ENCODE peak calls at places on chromosomes 2 and 18, in six cellular contexts. One of them, this sample, is unnamed. For H3K36me3, the result is how much of the 10 kb centered on the place peaks cover.

GRCh38 chr2:215590353-215590752 is 154.5 kb upstream of the FN1 start:
- DNase-seq in mesenchymal stem cell: peak
- DNase-seq in IMR-90: peak
- DNase-seq in neuronal stem cell: no peak
- DNase-seq in H1: no peak
- DNase-seq in mesendoderm: no peak
- DNase-seq in this sample: no peak

GRCh38 chr2:240611601-240612210 is 13.6 kb upstream of the GPR35 start:
- DNase-seq in mesenchymal stem cell: no peak
- DNase-seq in IMR-90: no peak
- DNase-seq in neuronal stem cell: no peak
- DNase-seq in H1: no peak
- DNase-seq in mesendoderm: no peak
- DNase-seq in this sample: no peak

GRCh38 chr2:75290600-75291140 is 91.3 kb upstream of the TACR1 start:
- DNase-seq in mesenchymal stem cell: peak
- DNase-seq in IMR-90: peak
- DNase-seq in neuronal stem cell: no peak
- DNase-seq in H1: no peak
- DNase-seq in mesendoderm: peak
- DNase-seq in this sample: no peak

GRCh38 chr18:9708882-9709877 is 1.1 kb downstream of the RAB31 start:
- DNase-seq in mesenchymal stem cell: peak
- DNase-seq in IMR-90: no peak
- DNase-seq in neuronal stem cell: no peak
- DNase-seq in H1: no peak
- DNase-seq in mesendoderm: peak
- DNase-seq in this sample: peak

GRCh38 chr2:65300772-65301711 is 73.4 kb downstream of the ACTR2 start:
- DNase-seq in mesenchymal stem cell: peak
- DNase-seq in IMR-90: peak
- DNase-seq in neuronal stem cell: no peak
- DNase-seq in H1: no peak
- DNase-seq in mesendoderm: peak
- DNase-seq in this sample: peak

GRCh38 chr18:45197526-45197970 is 417.7 kb upstream of the SLC14A2 start:
- DNase-seq in mesenchymal stem cell: peak
- DNase-seq in IMR-90: peak
- DNase-seq in neuronal stem cell: no peak
- DNase-seq in H1: no peak
- DNase-seq in mesendoderm: no peak
- DNase-seq in this sample: no peak

GRCh38 chr18:35616664-35617423 is 35.3 kb downstream of the GALNT1 start:
- DNase-seq in mesenchymal stem cell: peak
- DNase-seq in IMR-90: peak
- DNase-seq in neuronal stem cell: no peak
- DNase-seq in H1: no peak
- DNase-seq in mesendoderm: peak
- DNase-seq in this sample: peak

GRCh38 chr2:31140151-31140550 is 1.9 kb upstream of the GALNT14 start:
- DNase-seq in mesenchymal stem cell: no peak
- DNase-seq in IMR-90: no peak
- DNase-seq in neuronal stem cell: no peak
- DNase-seq in H1: no peak
- DNase-seq in mesendoderm: no peak
- DNase-seq in this sample: peak

GRCh38 chr18:40939636-40940035 is 1015.4 kb upstream of the PIK3C3 start:
- DNase-seq in mesenchymal stem cell: no peak
- DNase-seq in IMR-90: no peak
- DNase-seq in neuronal stem cell: no peak
- DNase-seq in H1: no peak
- DNase-seq in mesendoderm: no peak
- DNase-seq in this sample: no peak

GRCh38 chr2:28048341-28048740 is 157.8 kb downstream of the BABAM2 start:
- DNase-seq in mesenchymal stem cell: no peak
- DNase-seq in IMR-90: peak
- DNase-seq in neuronal stem cell: no peak
- DNase-seq in H1: no peak
- DNase-seq in mesendoderm: no peak
- DNase-seq in this sample: no peak

GRCh38 chr18:43692291-43692690 is 415.0 kb upstream of the SYT4 start:
- DNase-seq in mesenchymal stem cell: peak
- DNase-seq in IMR-90: peak
- DNase-seq in neuronal stem cell: no peak
- DNase-seq in H1: no peak
- DNase-seq in mesendoderm: peak
- DNase-seq in this sample: peak

GRCh38 chr2:96839288-96839874 is 4.4 kb downstream of the ANKRD23 start:
- DNase-seq in mesenchymal stem cell: no peak
- DNase-seq in IMR-90: no peak
- DNase-seq in neuronal stem cell: no peak
- DNase-seq in H1: peak
- DNase-seq in mesendoderm: no peak
- DNase-seq in this sample: no peak

GRCh38 chr18:26227051-26227672 is 917 bp downstream of the TAF4B start:
- DNase-seq in mesenchymal stem cell: peak
- DNase-seq in IMR-90: no peak
- DNase-seq in neuronal stem cell: no peak
- DNase-seq in H1: no peak
- DNase-seq in mesendoderm: peak
- DNase-seq in this sample: peak

GRCh38 chr2:44649426-44649825 is 287.7 kb downstream of the CAMKMT start:
- DNase-seq in mesenchymal stem cell: no peak
- DNase-seq in IMR-90: no peak
- DNase-seq in neuronal stem cell: no peak
- DNase-seq in H1: no peak
- DNase-seq in mesendoderm: no peak
- DNase-seq in this sample: no peak

GRCh38 chr18:41905786-41906527 is 49.1 kb upstream of the PIK3C3 start:
- DNase-seq in mesenchymal stem cell: peak
- DNase-seq in IMR-90: no peak
- DNase-seq in neuronal stem cell: no peak
- DNase-seq in H1: no peak
- DNase-seq in mesendoderm: peak
- DNase-seq in this sample: no peak

GRCh38 chr2:112480540-112481049 is 1.4 kb upstream of the TTL start:
- DNase-seq in mesenchymal stem cell: no peak
- DNase-seq in IMR-90: no peak
- DNase-seq in neuronal stem cell: no peak
- DNase-seq in H1: no peak
- DNase-seq in mesendoderm: peak
- DNase-seq in this sample: peak

GRCh38 chr2:127508621-127509034 is 17.7 kb downstream of the IWS1 start:
- DNase-seq in mesenchymal stem cell: peak
- DNase-seq in IMR-90: peak
- DNase-seq in neuronal stem cell: no peak
- DNase-seq in H1: no peak
- DNase-seq in mesendoderm: no peak
- DNase-seq in this sample: peak

GRCh38 chr2:8316356-8316755 is 365.5 kb upstream of the ID2 start:
- DNase-seq in mesenchymal stem cell: no peak
- DNase-seq in IMR-90: no peak
- DNase-seq in neuronal stem cell: no peak
- DNase-seq in H1: peak
- DNase-seq in mesendoderm: no peak
- DNase-seq in this sample: no peak

GRCh38 chr2:225326969-225327368 is 72.5 kb upstream of the NYAP2 start:
- DNase-seq in mesenchymal stem cell: peak
- DNase-seq in IMR-90: no peak
- DNase-seq in neuronal stem cell: no peak
- DNase-seq in H1: no peak
- DNase-seq in mesendoderm: peak
- DNase-seq in this sample: no peak

GRCh38 chr2:42754021-42754775 is 9.7 kb downstream of the OXER1 start:
- DNase-seq in mesenchymal stem cell: no peak
- DNase-seq in IMR-90: peak
- DNase-seq in neuronal stem cell: no peak
- DNase-seq in H1: no peak
- DNase-seq in mesendoderm: no peak
- DNase-seq in this sample: no peak

GRCh38 chr2:210502997-210503621 is 26.6 kb upstream of the LANCL1 start:
- DNase-seq in mesenchymal stem cell: peak
- DNase-seq in IMR-90: peak
- DNase-seq in neuronal stem cell: peak
- DNase-seq in H1: peak
- DNase-seq in mesendoderm: peak
- DNase-seq in this sample: peak

GRCh38 chr2:148614024-148614331 is 30.6 kb upstream of the EPC2 start:
- DNase-seq in mesenchymal stem cell: no peak
- DNase-seq in IMR-90: no peak
- DNase-seq in neuronal stem cell: peak
- DNase-seq in H1: peak
- DNase-seq in mesendoderm: peak
- DNase-seq in this sample: peak

GRCh38 chr2:130241041-130241707 is 42.9 kb upstream of the TUBA3E start:
- DNase-seq in mesenchymal stem cell: peak
- DNase-seq in IMR-90: peak
- DNase-seq in neuronal stem cell: no peak
- DNase-seq in H1: no peak
- DNase-seq in mesendoderm: peak
- DNase-seq in this sample: peak

GRCh38 chr2:163834841-163835240 is 99.0 kb upstream of the FIGN start:
- DNase-seq in mesenchymal stem cell: no peak
- DNase-seq in IMR-90: no peak
- DNase-seq in neuronal stem cell: no peak
- DNase-seq in H1: no peak
- DNase-seq in mesendoderm: no peak
- DNase-seq in this sample: peak

GRCh38 chr2:102399499-102400141 is 23.3 kb upstream of the IL18RAP start:
- DNase-seq in mesenchymal stem cell: no peak
- DNase-seq in IMR-90: no peak
- DNase-seq in neuronal stem cell: no peak
- DNase-seq in H1: no peak
- DNase-seq in mesendoderm: no peak
- DNase-seq in this sample: no peak

GRCh38 chr2:18178736-18179349 is 300.4 kb downstream of the KCNS3 start:
- DNase-seq in mesenchymal stem cell: peak
- DNase-seq in IMR-90: peak
- DNase-seq in neuronal stem cell: peak
- DNase-seq in H1: peak
- DNase-seq in mesendoderm: peak
- DNase-seq in this sample: peak

GRCh38 chr18:26536032-26536431 is 12.3 kb downstream of the KCTD1 start:
- DNase-seq in mesenchymal stem cell: no peak
- DNase-seq in IMR-90: no peak
- DNase-seq in neuronal stem cell: no peak
- DNase-seq in H1: no peak
- DNase-seq in mesendoderm: peak
- DNase-seq in this sample: no peak

GRCh38 chr2:241317391-241317790 is 1.7 kb downstream of the SEPTIN2 start:
- DNase-seq in mesenchymal stem cell: no peak
- DNase-seq in IMR-90: no peak
- DNase-seq in neuronal stem cell: no peak
- DNase-seq in H1: no peak
- DNase-seq in mesendoderm: no peak
- DNase-seq in this sample: no peak

GRCh38 chr2:108612514-108613183 is 78.4 kb downstream of the LIMS1 start:
- DNase-seq in mesenchymal stem cell: no peak
- DNase-seq in IMR-90: no peak
- DNase-seq in neuronal stem cell: no peak
- DNase-seq in H1: no peak
- DNase-seq in mesendoderm: no peak
- DNase-seq in this sample: no peak

DNA sequence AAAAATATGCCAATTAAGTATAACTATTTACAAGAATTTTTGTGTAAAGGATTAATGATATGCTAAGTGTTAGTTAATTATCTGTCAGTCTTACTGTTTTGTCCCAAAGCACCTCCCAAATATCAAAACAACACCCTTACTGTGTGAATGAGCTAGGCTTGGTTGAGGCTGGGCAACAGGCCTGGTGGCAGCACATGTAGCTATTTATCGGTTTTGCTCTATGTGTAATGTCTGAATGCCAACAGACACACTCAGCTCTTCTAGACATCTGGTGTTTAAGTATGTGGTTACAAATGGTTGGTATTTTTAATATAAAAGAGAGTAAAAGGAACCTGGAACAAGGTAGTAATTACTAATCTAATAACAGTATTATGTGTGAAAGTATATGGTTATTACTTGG is 175.3 kb downstream of the RAB3GAP1 start:
- DNase-seq in mesenchymal stem cell: peak
- DNase-seq in IMR-90: peak
- DNase-seq in neuronal stem cell: no peak
- DNase-seq in H1: no peak
- DNase-seq in mesendoderm: no peak
- DNase-seq in this sample: no peak
- H3K36me3 ChIP-seq in mesenchymal stem cell: under half
- H3K36me3 ChIP-seq in IMR-90: under half
- H3K36me3 ChIP-seq in neuronal stem cell: under half
- H3K36me3 ChIP-seq in H1: under half
- H3K36me3 ChIP-seq in mesendoderm: under half
- H3K36me3 ChIP-seq in this sample: under half

DNA sequence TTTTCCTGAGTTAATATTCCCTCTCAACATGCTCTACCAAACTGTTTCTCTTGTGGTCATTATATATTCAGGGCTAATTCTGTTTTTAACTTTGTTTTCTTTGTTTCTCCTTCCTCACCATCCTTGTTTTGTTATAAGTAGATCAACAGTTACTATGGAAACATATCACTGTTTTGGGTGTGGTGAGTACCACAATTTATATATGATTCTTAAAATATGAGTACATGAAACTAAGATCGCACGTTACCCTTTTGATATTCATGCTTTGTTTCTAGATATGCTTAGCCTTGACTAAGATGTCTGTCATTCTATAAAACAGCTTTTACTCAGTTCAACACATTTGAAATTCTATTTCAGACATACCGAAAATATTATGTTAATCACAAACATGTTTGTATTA is 232.3 kb upstream of the ITGA4 start:
- DNase-seq in mesenchymal stem cell: no peak
- DNase-seq in IMR-90: no peak
- DNase-seq in neuronal stem cell: no peak
- DNase-seq in H1: no peak
- DNase-seq in mesendoderm: no peak
- DNase-seq in this sample: no peak
- H2BK5ac ChIP-seq in mesenchymal stem cell: no peak
- H2BK5ac ChIP-seq in IMR-90: no peak
- H2BK5ac ChIP-seq in neuronal stem cell: no peak
- H2BK5ac ChIP-seq in H1: no peak
- H2BK5ac ChIP-seq in mesendoderm: no peak
- H2BK5ac ChIP-seq in this sample: no peak

DNA sequence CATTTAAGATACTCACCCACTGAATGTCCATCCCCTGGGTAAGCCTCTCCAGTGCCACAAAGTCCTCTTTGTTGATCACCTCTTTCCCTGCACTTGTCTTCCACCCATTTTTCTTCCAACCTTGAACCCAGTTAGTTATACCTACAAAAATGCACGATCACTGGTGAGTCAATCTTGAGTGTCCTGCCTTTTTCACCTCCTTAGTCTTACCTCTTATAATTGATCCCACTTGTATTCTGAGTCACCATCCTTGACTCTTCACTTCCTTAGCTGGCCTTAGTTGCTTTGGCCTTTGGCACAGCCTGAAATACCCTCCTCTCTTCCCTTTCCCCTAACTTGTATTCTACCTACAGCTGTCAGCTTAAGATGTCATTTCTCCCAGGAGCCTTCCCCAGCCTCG is 10.2 kb downstream of the RNASEH1 start:
- DNase-seq in mesenchymal stem cell: no peak
- DNase-seq in IMR-90: no peak
- DNase-seq in neuronal stem cell: no peak
- DNase-seq in H1: no peak
- DNase-seq in mesendoderm: no peak
- DNase-seq in this sample: no peak
- H3K36me3 ChIP-seq in mesenchymal stem cell: half or more
- H3K36me3 ChIP-seq in IMR-90: half or more
- H3K36me3 ChIP-seq in neuronal stem cell: under half
- H3K36me3 ChIP-seq in H1: half or more
- H3K36me3 ChIP-seq in mesendoderm: under half
- H3K36me3 ChIP-seq in this sample: half or more

GRCh38 chr2:143183804-143184463 is 54.7 kb downstream of the ARHGAP15 start:
- DNase-seq in mesenchymal stem cell: no peak
- DNase-seq in IMR-90: no peak
- DNase-seq in neuronal stem cell: no peak
- DNase-seq in H1: no peak
- DNase-seq in mesendoderm: no peak
- DNase-seq in this sample: no peak
- H2BK5ac ChIP-seq in mesenchymal stem cell: no peak
- H2BK5ac ChIP-seq in IMR-90: no peak
- H2BK5ac ChIP-seq in neuronal stem cell: no peak
- H2BK5ac ChIP-seq in H1: no peak
- H2BK5ac ChIP-seq in mesendoderm: no peak
- H2BK5ac ChIP-seq in this sample: no peak

This sample was measured in trophoblast cell.